ENCODE peak calls at places on chromosome 1, in six cellular contexts. Z is IMR-90, S is prostate gland, M is PC-3, N is cardiac muscle cell, G is psoas muscle. H is an unnamed sample.

GRCh38 chr1:44242761-44243160 is 29.5 kb downstream of the DMAP1 start:
- DNase-seq in Z (no peak), S (no peak), M (no peak), N (no peak), G (no peak), H (no peak)

GRCh38 chr1:221517961-221518360 is 223.9 kb downstream of the DUSP10 start:
- DNase-seq in Z (no peak), S (no peak), M (no peak), N (peak; percentile 64), G (no peak), H (no peak)

GRCh38 chr1:1228187-1228586 is 3.6 kb downstream of the SDF4 start:
- DNase-seq in Z (no peak), S (no peak), M (no peak), N (no peak), G (no peak), H (no peak)

GRCh38 chr1:29747136-29747670 is 510.9 kb downstream of the PTPRU start:
- DNase-seq in Z (no peak), S (no peak), M (no peak), N (no peak), G (no peak), H (no peak)

GRCh38 chr1:198056255-198056654 is 100.5 kb upstream of the NEK7 start:
- DNase-seq in Z (no peak), S (no peak), M (no peak), N (peak; percentile 2), G (no peak), H (no peak)

GRCh38 chr1:237655778-237656177 is 234.9 kb downstream of the ZP4 start:
- DNase-seq in Z (no peak), S (no peak), M (no peak), N (no peak), G (no peak), H (no peak)

GRCh38 chr1:229567109-229567868 is 8.8 kb upstream of the ABCB10 start:
- DNase-seq in Z (no peak), S (no peak), M (no peak), N (no peak), G (no peak), H (no peak)

GRCh38 chr1:42734201-42735035 is 5.6 kb downstream of the CLDN19 start:
- DNase-seq in Z (no peak), S (no peak), M (no peak), N (no peak), G (no peak), H (no peak)

GRCh38 chr1:208159542-208160258 is 84.5 kb downstream of the PLXNA2 start:
- DNase-seq in Z (peak; percentile 82), S (no peak), M (no peak), N (peak; percentile 94), G (peak; percentile 72), H (no peak)

GRCh38 chr1:185574139-185574835 is 159.9 kb upstream of the HMCN1 start:
- DNase-seq in Z (no peak), S (no peak), M (no peak), N (no peak), G (no peak), H (no peak)

GRCh38 chr1:80427886-80428285 is 1372.8 kb upstream of the ADGRL2 start:
- DNase-seq in Z (no peak), S (no peak), M (no peak), N (peak; percentile 6), G (no peak), H (no peak)

GRCh38 chr1:155989992-155990325 is 11.6 kb upstream of the ARHGEF2 start:
- DNase-seq in Z (no peak), S (no peak), M (no peak), N (no peak), G (no peak), H (no peak)

GRCh38 chr1:230365723-230366307 is 60.3 kb downstream of the PGBD5 start:
- DNase-seq in Z (no peak), S (no peak), M (no peak), N (no peak), G (no peak), H (no peak)

GRCh38 chr1:21782868-21783678 is at the start of gene USP48:
- DNase-seq in Z (peak; percentile 97), S (peak; percentile 98), M (peak; percentile 97), N (peak; percentile 97), G (peak; percentile 97), H (peak; percentile 99)

DNA sequence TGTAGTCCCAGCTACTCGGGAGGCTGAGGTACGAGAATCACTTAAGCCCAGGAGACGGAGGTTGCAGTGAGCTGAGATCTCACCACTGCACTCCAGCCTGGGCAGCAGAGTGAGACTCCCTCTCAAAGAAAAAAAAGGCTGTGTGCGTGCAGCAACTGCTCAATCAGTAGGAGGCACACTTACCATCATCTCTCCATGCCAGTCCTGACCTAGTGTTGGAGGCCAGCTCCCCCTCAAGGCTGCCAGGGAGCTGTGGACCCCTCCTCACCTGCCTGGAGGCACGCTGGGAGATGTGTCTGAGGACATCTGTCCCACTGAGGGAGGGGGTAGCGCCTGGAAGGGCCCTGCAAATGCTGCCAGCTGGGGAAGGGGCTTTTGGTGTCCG is 11.9 kb downstream of the RPS6KA1 start:
- DNase-seq in Z (no peak), S (no peak), M (no peak), N (no peak), G (no peak), H (no peak)
- H3K27ac ChIP-seq in Z (no peak overlapping the region), S (no peak overlapping the region), M (no peak overlapping the region), N (peak overlapping the region; percentile 31), G (no peak overlapping the region), H (peak overlapping the region; percentile 36)

GRCh38 chr1:55478742-55479141 is 263.6 kb upstream of the USP24 start:
- DNase-seq in Z (peak; percentile 51), S (no peak), M (peak; percentile 79), N (peak; percentile 56), G (no peak), H (no peak)

GRCh38 chr1:55481634-55482033 is 266.5 kb upstream of the USP24 start:
- DNase-seq in Z (peak; percentile 44), S (no peak), M (no peak), N (no peak), G (no peak), H (no peak)

GRCh38 chr1:55477953-55478352 is 262.8 kb upstream of the USP24 start:
- DNase-seq in Z (no peak), S (no peak), M (no peak), N (no peak), G (no peak), H (no peak)

GRCh38 chr1:55480396-55480795 is 265.2 kb upstream of the USP24 start:
- DNase-seq in Z (no peak), S (no peak), M (no peak), N (no peak), G (no peak), H (no peak)

GRCh38 chr1:55479970-55480369 is 264.8 kb upstream of the USP24 start:
- DNase-seq in Z (no peak), S (no peak), M (no peak), N (no peak), G (no peak), H (no peak)
- H3K27ac ChIP-seq in Z (no peak overlapping the region), S (no peak overlapping the region), M (no peak overlapping the region), N (no peak overlapping the region), G (no peak overlapping the region), H (peak overlapping the region; percentile 59)

GRCh38 chr1:75791022-75791421 is 5.0 kb downstream of the RABGGTB start:
- DNase-seq in Z (peak; percentile 52), S (no peak), M (peak; percentile 63), N (no peak), G (no peak), H (no peak)
- H3K27ac ChIP-seq in Z (no peak overlapping the region), S (no peak overlapping the region), M (peak overlapping the region; percentile 18), N (peak overlapping the region; percentile 76), G (peak overlapping the region; percentile 97), H (no peak overlapping the region)

DNA sequence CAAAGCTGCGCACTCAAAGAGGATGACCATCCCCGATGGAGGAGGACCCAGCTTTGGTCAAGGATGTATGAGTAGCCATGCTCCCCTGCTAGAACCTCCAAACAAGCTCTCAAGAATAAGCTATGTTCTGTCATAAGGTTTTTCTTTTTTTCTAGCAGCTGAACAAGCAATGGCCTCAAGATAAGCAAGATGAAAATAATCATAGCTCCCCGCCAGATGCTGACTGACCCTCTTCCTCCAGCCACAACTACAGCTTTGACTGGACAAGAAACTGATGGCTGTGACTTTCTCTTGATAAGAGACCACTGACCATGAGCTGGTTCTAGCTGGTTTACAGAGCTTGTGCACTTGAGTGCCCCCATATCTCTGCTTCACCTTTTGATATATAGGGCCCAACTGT is 38.2 kb upstream of the PARP1 start:
- DNase-seq in Z (no peak), S (no peak), M (no peak), N (no peak), G (no peak), H (no peak)
- H3K27ac ChIP-seq in Z (no peak overlapping the region), S (no peak overlapping the region), M (no peak overlapping the region), N (no peak overlapping the region), G (no peak overlapping the region), H (no peak overlapping the region)

GRCh38 chr1:235881930-235882700 is 15.4 kb upstream of the LYST start:
- DNase-seq in Z (no peak), S (no peak), M (no peak), N (no peak), G (no peak), H (no peak)
- H3K27ac ChIP-seq in Z (no peak overlapping the region), S (no peak overlapping the region), M (no peak overlapping the region), N (no peak overlapping the region), G (no peak overlapping the region), H (no peak overlapping the region)

H was measured in kidney.